ENCODE peak calls at places on chromosomes 6 and 20, in four cellular contexts. L is Daoy, U is A549, Q is renal cortical epithelial cell. K is an unnamed sample.

GRCh38 chr20:45818239-45818638 is 5.8 kb downstream of the UBE2C start:
- DNase-seq in L (no peak), U (no peak), Q (no peak), K (no peak)

GRCh38 chr6:3819161-3820110 is 29.7 kb upstream of the FAM50B start:
- DNase-seq in L (no peak), U (no peak), Q (no peak), K (no peak)

GRCh38 chr6:14706378-14706929 is 539.4 kb upstream of the JARID2 start:
- DNase-seq in L (peak), U (peak), Q (peak), K (no peak)

GRCh38 chr6:157769776-157770430 is 53.1 kb upstream of the SNX9 start:
- DNase-seq in L (no peak), U (no peak), Q (peak), K (no peak)

GRCh38 chr6:145904391-145904790 is 59.8 kb downstream of the SHPRH start:
- DNase-seq in L (no peak), U (no peak), Q (no peak), K (no peak)

GRCh38 chr20:36462440-36463211 is 78.7 kb upstream of the MYL9 start:
- DNase-seq in L (peak), U (no peak), Q (peak), K (no peak)

GRCh38 chr20:44516491-44516890 is 5.4 kb downstream of the SERINC3 start:
- DNase-seq in L (no peak), U (no peak), Q (no peak), K (no peak)

GRCh38 chr6:36104836-36105235 is 25.5 kb upstream of the MAPK13 start:
- DNase-seq in L (no peak), U (no peak), Q (no peak), K (no peak)

GRCh38 chr20:62212309-62212708 is 7.8 kb downstream of the HRH3 start:
- DNase-seq in L (no peak), U (no peak), Q (no peak), K (no peak)

GRCh38 chr6:15627829-15628228 is 35.0 kb downstream of the DTNBP1 start:
- DNase-seq in L (no peak), U (no peak), Q (no peak), K (no peak)

GRCh38 chr6:31877125-31877650 is 1.6 kb downstream of the SLC44A4 start:
- DNase-seq in L (no peak), U (no peak), Q (no peak), K (no peak)

GRCh38 chr20:31494131-31494530 is 19.0 kb downstream of the REM1 start:
- DNase-seq in L (no peak), U (peak), Q (peak), K (no peak)

GRCh38 chr20:52945862-52946522 is 26.2 kb upstream of the TSHZ2 start:
- DNase-seq in L (no peak), U (no peak), Q (peak), K (no peak)

GRCh38 chr20:11792229-11792953 is 125.3 kb upstream of the BTBD3 start:
- DNase-seq in L (no peak), U (no peak), Q (no peak), K (no peak)

GRCh38 chr20:50645253-50646068 is 45.9 kb downstream of the RIPOR3 start:
- DNase-seq in L (peak), U (peak), Q (peak), K (no peak)

GRCh38 chr6:154488802-154489437 is 21.6 kb downstream of the CNKSR3 start:
- DNase-seq in L (peak), U (no peak), Q (peak), K (no peak)

GRCh38 chr6:148413321-148414094 is 70.9 kb downstream of the SASH1 start:
- DNase-seq in L (no peak), U (no peak), Q (no peak), K (no peak)

GRCh38 chr6:38179794-38180430 is 360.4 kb downstream of the ZFAND3 start:
- DNase-seq in L (no peak), U (no peak), Q (no peak), K (no peak)

GRCh38 chr20:50335105-50335504 is 144.5 kb downstream of the CEBPB start:
- DNase-seq in L (peak), U (peak), Q (peak), K (no peak)

GRCh38 chr6:104995989-104996617 is 39.2 kb downstream of the LIN28B start:
- DNase-seq in L (no peak), U (peak), Q (no peak), K (no peak)

GRCh38 chr20:47318596-47319516 is 37.6 kb downstream of the ZMYND8 start:
- DNase-seq in L (peak), U (peak), Q (peak), K (no peak)

GRCh38 chr6:99013661-99014458 is 66.1 kb upstream of the FBXL4 start:
- DNase-seq in L (peak), U (no peak), Q (peak), K (no peak)

GRCh38 chr6:26205625-26206574 is 118.7 kb downstream of the HFE start:
- DNase-seq in L (peak), U (peak), Q (peak), K (no peak)

GRCh38 chr6:169829786-169830185 is 78.4 kb downstream of the ERMARD start:
- DNase-seq in L (no peak), U (no peak), Q (no peak), K (no peak)

GRCh38 chr6:2496291-2496690 is 250.9 kb upstream of the GMDS start:
- DNase-seq in L (no peak), U (no peak), Q (no peak), K (no peak)

GRCh38 chr6:120576061-120576460 is 758.2 kb downstream of the TBC1D32 start:
- DNase-seq in L (no peak), U (no peak), Q (no peak), K (no peak)

GRCh38 chr20:1301031-1301529 is 27.9 kb downstream of the SDCBP2 start:
- DNase-seq in L (peak), U (peak), Q (peak), K (no peak)